ENCODE peak calls at places on chromosomes 7 and 10, in five cellular contexts. One of them, this sample, is unnamed.

GRCh38 chr10:65375528-65375927 is 1550.3 kb upstream of the LRRTM3 start:
- DNase-seq in GM12892: no peak
- DNase-seq in K562: no peak
- DNase-seq in vagina: no peak
- DNase-seq in HL-60: no peak
- DNase-seq in this sample: no peak

GRCh38 chr10:44578271-44578670 is 193.4 kb upstream of the CXCL12 start:
- DNase-seq in GM12892: no peak
- DNase-seq in K562: no peak
- DNase-seq in vagina: peak; percentile 22
- DNase-seq in HL-60: no peak
- DNase-seq in this sample: no peak

GRCh38 chr7:25429731-25430130 is 201.4 kb upstream of the NPVF start:
- DNase-seq in GM12892: no peak
- DNase-seq in K562: no peak
- DNase-seq in vagina: no peak
- DNase-seq in HL-60: no peak
- DNase-seq in this sample: no peak

GRCh38 chr7:133796778-133797177 is 330.4 kb upstream of the LRGUK start:
- DNase-seq in GM12892: no peak
- DNase-seq in K562: no peak
- DNase-seq in vagina: no peak
- DNase-seq in HL-60: no peak
- DNase-seq in this sample: no peak

GRCh38 chr7:106345421-106346166 is 60.8 kb upstream of the NAMPT start:
- DNase-seq in GM12892: no peak
- DNase-seq in K562: no peak
- DNase-seq in vagina: no peak
- DNase-seq in HL-60: no peak
- DNase-seq in this sample: no peak

GRCh38 chr7:70694357-70694908 is 437.5 kb upstream of the GALNT17 start:
- DNase-seq in GM12892: peak; percentile 36
- DNase-seq in K562: no peak
- DNase-seq in vagina: no peak
- DNase-seq in HL-60: no peak
- DNase-seq in this sample: peak; percentile 47

GRCh38 chr7:117993377-117994003 is 120.2 kb upstream of the CTTNBP2 start:
- DNase-seq in GM12892: no peak
- DNase-seq in K562: peak; percentile 60
- DNase-seq in vagina: no peak
- DNase-seq in HL-60: peak; percentile 3
- DNase-seq in this sample: no peak

GRCh38 chr7:69757990-69758430 is 159.7 kb downstream of the AUTS2 start:
- DNase-seq in GM12892: no peak
- DNase-seq in K562: no peak
- DNase-seq in vagina: no peak
- DNase-seq in HL-60: no peak
- DNase-seq in this sample: no peak

GRCh38 chr7:2040893-2041270 is 191.9 kb downstream of the MAD1L1 start:
- DNase-seq in GM12892: no peak
- DNase-seq in K562: no peak
- DNase-seq in vagina: no peak
- DNase-seq in HL-60: no peak
- DNase-seq in this sample: no peak

GRCh38 chr7:121503039-121503438 is 106.9 kb upstream of the FAM3C start:
- DNase-seq in GM12892: no peak
- DNase-seq in K562: no peak
- DNase-seq in vagina: no peak
- DNase-seq in HL-60: no peak
- DNase-seq in this sample: no peak

GRCh38 chr10:100506596-100507356 is 12.9 kb downstream of the SEC31B start:
- DNase-seq in GM12892: no peak
- DNase-seq in K562: no peak
- DNase-seq in vagina: no peak
- DNase-seq in HL-60: no peak
- DNase-seq in this sample: no peak

GRCh38 chr7:138538518-138538917 is 78.5 kb downstream of the TRIM24 start:
- DNase-seq in GM12892: no peak
- DNase-seq in K562: no peak
- DNase-seq in vagina: no peak
- DNase-seq in HL-60: no peak
- DNase-seq in this sample: no peak

GRCh38 chr7:155458317-155459132 is 596 bp downstream of the EN2 start:
- DNase-seq in GM12892: no peak
- DNase-seq in K562: no peak
- DNase-seq in vagina: no peak
- DNase-seq in HL-60: no peak
- DNase-seq in this sample: no peak

GRCh38 chr10:117138838-117139580 is 939 bp upstream of the VAX1 start:
- DNase-seq in GM12892: no peak
- DNase-seq in K562: no peak
- DNase-seq in vagina: no peak
- DNase-seq in HL-60: no peak
- DNase-seq in this sample: no peak

GRCh38 chr10:5544216-5544805 is 19.6 kb downstream of the CALML3 start:
- DNase-seq in GM12892: no peak
- DNase-seq in K562: no peak
- DNase-seq in vagina: no peak
- DNase-seq in HL-60: no peak
- DNase-seq in this sample: peak; percentile 59

GRCh38 chr10:121579656-121580055 is 18.6 kb downstream of the FGFR2 start:
- DNase-seq in GM12892: no peak
- DNase-seq in K562: no peak
- DNase-seq in vagina: no peak
- DNase-seq in HL-60: no peak
- DNase-seq in this sample: peak; percentile 51

GRCh38 chr10:11867497-11867896 is 44.3 kb downstream of the PROSER2 start:
- DNase-seq in GM12892: no peak
- DNase-seq in K562: no peak
- DNase-seq in vagina: no peak
- DNase-seq in HL-60: no peak
- DNase-seq in this sample: no peak

GRCh38 chr7:46352335-46352954 is 431.4 kb upstream of the IGFBP3 start:
- DNase-seq in GM12892: no peak
- DNase-seq in K562: peak; percentile 15
- DNase-seq in vagina: no peak
- DNase-seq in HL-60: no peak
- DNase-seq in this sample: peak; percentile 21

GRCh38 chr10:88676283-88677060 is 12.2 kb downstream of the LIPF start:
- DNase-seq in GM12892: no peak
- DNase-seq in K562: no peak
- DNase-seq in vagina: no peak
- DNase-seq in HL-60: no peak
- DNase-seq in this sample: no peak

GRCh38 chr10:26437637-26438461 is at the start of gene APBB1IP:
- DNase-seq in GM12892: no peak
- DNase-seq in K562: no peak
- DNase-seq in vagina: no peak
- DNase-seq in HL-60: peak; percentile 91
- DNase-seq in this sample: no peak

GRCh38 chr10:30047430-30047829 is 12.0 kb downstream of the JCAD start:
- DNase-seq in GM12892: peak; percentile 57
- DNase-seq in K562: no peak
- DNase-seq in vagina: no peak
- DNase-seq in HL-60: no peak
- DNase-seq in this sample: no peak

GRCh38 chr10:13950543-13950939 is 363.8 kb downstream of the PRPF18 start:
- DNase-seq in GM12892: no peak
- DNase-seq in K562: no peak
- DNase-seq in vagina: no peak
- DNase-seq in HL-60: no peak
- DNase-seq in this sample: no peak

GRCh38 chr7:114630186-114630824 is 215.7 kb downstream of the FOXP2 start:
- DNase-seq in GM12892: no peak
- DNase-seq in K562: no peak
- DNase-seq in vagina: no peak
- DNase-seq in HL-60: no peak
- DNase-seq in this sample: no peak

GRCh38 chr7:44733708-44734481 is 14.8 kb upstream of the ZMIZ2 start:
- DNase-seq in GM12892: no peak
- DNase-seq in K562: no peak
- DNase-seq in vagina: no peak
- DNase-seq in HL-60: no peak
- DNase-seq in this sample: no peak

GRCh38 chr10:23604613-23605012 is 165.7 kb downstream of the OTUD1 start:
- DNase-seq in GM12892: no peak
- DNase-seq in K562: no peak
- DNase-seq in vagina: no peak
- DNase-seq in HL-60: no peak
- DNase-seq in this sample: no peak

GRCh38 chr10:114943000-114943399 is 5.0 kb downstream of the TRUB1 start:
- DNase-seq in GM12892: no peak
- DNase-seq in K562: no peak
- DNase-seq in vagina: no peak
- DNase-seq in HL-60: no peak
- DNase-seq in this sample: no peak

GRCh38 chr7:44396931-44397525 is 71.6 kb upstream of the CAMK2B start:
- DNase-seq in GM12892: no peak
- DNase-seq in K562: no peak
- DNase-seq in vagina: peak; percentile 49
- DNase-seq in HL-60: no peak
- DNase-seq in this sample: no peak

GRCh38 chr7:99041526-99041925 is 102.4 kb downstream of the SMURF1 start:
- DNase-seq in GM12892: no peak
- DNase-seq in K562: no peak
- DNase-seq in vagina: no peak
- DNase-seq in HL-60: no peak
- DNase-seq in this sample: no peak

GRCh38 chr7:116259821-116260440 is 49.6 kb downstream of the TES start:
- DNase-seq in GM12892: no peak
- DNase-seq in K562: no peak
- DNase-seq in vagina: no peak
- DNase-seq in HL-60: no peak
- DNase-seq in this sample: no peak

GRCh38 chr7:157668884-157669767 is 332.3 kb downstream of the DNAJB6 start:
- DNase-seq in GM12892: no peak
- DNase-seq in K562: no peak
- DNase-seq in vagina: no peak
- DNase-seq in HL-60: no peak
- DNase-seq in this sample: no peak

DNA sequence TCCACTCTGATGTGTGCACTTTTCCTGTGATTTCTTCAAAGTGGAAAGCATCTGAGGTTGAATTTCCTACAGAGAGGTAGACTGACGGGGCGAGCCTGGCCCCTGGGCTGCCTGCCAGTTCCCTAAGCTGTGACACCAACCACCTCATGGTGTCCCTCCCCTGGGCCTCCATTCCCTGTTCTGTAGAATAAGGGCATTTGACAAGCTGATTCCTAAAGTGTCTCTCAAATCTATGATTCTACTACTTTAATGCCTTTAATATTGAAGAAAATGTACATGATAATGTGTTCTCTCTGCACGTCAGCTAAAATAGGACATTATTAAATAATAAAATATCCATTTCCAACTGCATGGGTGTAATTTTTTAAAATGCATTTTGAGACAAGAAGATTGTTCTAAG is 105.1 kb downstream of the SEC61G start:
- DNase-seq in GM12892: no peak
- DNase-seq in K562: no peak
- DNase-seq in vagina: no peak
- DNase-seq in HL-60: no peak
- DNase-seq in this sample: no peak
- TF ChIP-seq POLR2AphosphoS5 in GM12892: no peak
- TF ChIP-seq POLR2AphosphoS5 in K562: no peak
- TF ChIP-seq POLR2AphosphoS5 in vagina: no peak
- TF ChIP-seq POLR2AphosphoS5 in HL-60: no peak
- TF ChIP-seq POLR2AphosphoS5 in this sample: no peak

GRCh38 chr7:12771378-12771877 is 84.0 kb downstream of the ARL4A start:
- DNase-seq in GM12892: no peak
- DNase-seq in K562: peak; percentile 15
- DNase-seq in vagina: no peak
- DNase-seq in HL-60: no peak
- DNase-seq in this sample: peak; percentile 23
- TF ChIP-seq POLR2AphosphoS5 in GM12892: no peak
- TF ChIP-seq POLR2AphosphoS5 in K562: no peak
- TF ChIP-seq POLR2AphosphoS5 in vagina: no peak
- TF ChIP-seq POLR2AphosphoS5 in HL-60: no peak
- TF ChIP-seq POLR2AphosphoS5 in this sample: peak; percentile 22

GRCh38 chr10:320787-321186 is 185.5 kb downstream of the ZMYND11 start:
- DNase-seq in GM12892: no peak
- DNase-seq in K562: no peak
- DNase-seq in vagina: peak; percentile 47
- DNase-seq in HL-60: no peak
- DNase-seq in this sample: no peak

GRCh38 chr10:326350-326749 is 191.1 kb downstream of the ZMYND11 start:
- DNase-seq in GM12892: no peak
- DNase-seq in K562: no peak
- DNase-seq in vagina: peak; percentile 42
- DNase-seq in HL-60: no peak
- DNase-seq in this sample: no peak

GRCh38 chr10:324593-324992 is 189.3 kb downstream of the ZMYND11 start:
- DNase-seq in GM12892: no peak
- DNase-seq in K562: no peak
- DNase-seq in vagina: peak; percentile 37
- DNase-seq in HL-60: no peak
- DNase-seq in this sample: no peak

GRCh38 chr10:325282-325681 is 190.0 kb downstream of the ZMYND11 start:
- DNase-seq in GM12892: no peak
- DNase-seq in K562: no peak
- DNase-seq in vagina: no peak
- DNase-seq in HL-60: no peak
- DNase-seq in this sample: no peak

GRCh38 chr10:323651-324293 is 188.5 kb downstream of the ZMYND11 start:
- DNase-seq in GM12892: peak; percentile 57
- DNase-seq in K562: no peak
- DNase-seq in vagina: peak; percentile 88
- DNase-seq in HL-60: peak; percentile 15
- DNase-seq in this sample: no peak
- TF ChIP-seq POLR2AphosphoS5 in GM12892: no peak
- TF ChIP-seq POLR2AphosphoS5 in K562: no peak
- TF ChIP-seq POLR2AphosphoS5 in vagina: peak; percentile 52
- TF ChIP-seq POLR2AphosphoS5 in HL-60: no peak
- TF ChIP-seq POLR2AphosphoS5 in this sample: no peak

DNA sequence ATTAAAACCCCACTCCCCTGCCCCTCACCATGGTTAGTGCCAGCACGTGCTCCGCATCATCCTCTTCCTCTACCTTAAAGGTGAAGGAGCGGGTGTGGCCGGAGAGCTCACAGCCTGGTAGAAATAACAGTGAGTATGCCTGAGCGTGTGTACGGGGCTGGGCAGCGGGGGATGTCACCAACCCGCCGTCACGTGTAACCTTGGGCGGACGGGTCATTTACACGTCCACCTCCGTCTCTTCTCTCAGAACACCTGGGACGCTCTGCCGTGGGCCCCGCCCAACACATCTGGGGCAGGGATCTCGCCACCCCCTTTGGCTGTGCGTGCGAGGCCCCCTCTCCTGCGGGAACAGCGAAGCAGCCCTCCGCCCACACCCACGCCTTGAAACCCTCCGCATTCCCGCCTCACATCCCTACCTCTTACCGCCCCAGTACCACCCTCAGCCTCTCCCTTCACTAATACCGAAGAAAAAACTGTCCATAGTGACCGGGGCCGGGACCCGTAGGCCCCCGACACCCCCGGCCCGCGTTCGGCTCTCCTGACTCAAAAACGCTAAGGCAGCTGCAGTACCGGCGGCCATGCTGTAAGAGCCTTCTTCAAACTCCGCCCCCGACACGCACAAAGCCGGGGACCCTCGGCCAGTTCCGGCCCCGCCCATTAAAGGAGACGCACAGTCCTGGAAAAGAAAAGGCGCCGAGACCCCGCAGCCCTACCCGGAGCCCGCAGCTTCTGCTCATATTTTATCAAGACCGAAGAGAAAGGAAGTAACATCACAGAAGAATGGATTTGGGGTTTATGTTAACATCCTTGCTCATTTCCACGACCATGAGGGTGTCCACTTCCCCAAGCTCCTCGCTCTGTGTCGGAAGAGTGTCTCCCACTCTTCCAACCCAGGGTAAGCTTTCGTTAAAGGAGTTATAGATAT is at the start of gene NPM3:
- DNase-seq in GM12892: peak; percentile 90
- DNase-seq in K562: peak; percentile 87
- DNase-seq in vagina: no peak
- DNase-seq in HL-60: peak; percentile 55
- DNase-seq in this sample: peak; percentile 83
- TF ChIP-seq POLR2AphosphoS5 in GM12892: no peak
- TF ChIP-seq POLR2AphosphoS5 in K562: peak; percentile 38
- TF ChIP-seq POLR2AphosphoS5 in vagina: peak; percentile 35
- TF ChIP-seq POLR2AphosphoS5 in HL-60: peak; percentile 78
- TF ChIP-seq POLR2AphosphoS5 in this sample: peak; percentile 79